ENCODE peak calls at places on chromosomes 4 and X, in four cellular contexts. D is left lung, C is HL-60, N is pancreas. Y is an unnamed sample.

GRCh38 chr4:85715996-85716737 is 241.2 kb downstream of the ARHGAP24 start:
- DNase-seq in D (no peak), C (no peak), N (no peak), Y (peak)

GRCh38 chr4:138710297-138710696 is 305.3 kb upstream of the NOCT start:
- DNase-seq in D (no peak), C (no peak), N (no peak), Y (no peak)

GRCh38 chrX:119495734-119496520 is 27.7 kb downstream of the SLC25A5 start:
- DNase-seq in D (no peak), C (peak), N (no peak), Y (no peak)

GRCh38 chr4:125169192-125169591 is 145.6 kb upstream of the FAT4 start:
- DNase-seq in D (no peak), C (no peak), N (no peak), Y (no peak)

GRCh38 chrX:153922932-153923857 is 2.9 kb downstream of the ARHGAP4 start:
- DNase-seq in D (peak), C (no peak), N (peak), Y (peak)

GRCh38 chr4:4443821-4444220 is 56.9 kb downstream of the NSG1 start:
- DNase-seq in D (no peak), C (no peak), N (no peak), Y (peak)

GRCh38 chr4:130359537-130359936 is 1263.6 kb downstream of the C4orf33 start:
- DNase-seq in D (no peak), C (no peak), N (no peak), Y (peak)

GRCh38 chr4:118845552-118846065 is 9.7 kb upstream of the SEC24D start:
- DNase-seq in D (no peak), C (no peak), N (no peak), Y (no peak)

GRCh38 chr4:7111441-7111840 is 43.6 kb upstream of the GRPEL1 start:
- DNase-seq in D (no peak), C (no peak), N (no peak), Y (no peak)

GRCh38 chrX:19775830-19776498 is 111.4 kb downstream of the SH3KBP1 start:
- DNase-seq in D (no peak), C (peak), N (no peak), Y (no peak)

GRCh38 chrX:53257670-53258423 is 23.5 kb downstream of the IQSEC2 start:
- DNase-seq in D (no peak), C (no peak), N (no peak), Y (no peak)

GRCh38 chr4:63528592-63528991 is 880.7 kb downstream of the TECRL start:
- DNase-seq in D (no peak), C (no peak), N (no peak), Y (no peak)

GRCh38 chr4:79682801-79683217 is 274.8 kb upstream of the GK2 start:
- DNase-seq in D (no peak), C (no peak), N (no peak), Y (no peak)

GRCh38 chr4:188162698-188163097 is 23.5 kb downstream of the TRIML1 start:
- DNase-seq in D (no peak), C (no peak), N (no peak), Y (no peak)

DNA sequence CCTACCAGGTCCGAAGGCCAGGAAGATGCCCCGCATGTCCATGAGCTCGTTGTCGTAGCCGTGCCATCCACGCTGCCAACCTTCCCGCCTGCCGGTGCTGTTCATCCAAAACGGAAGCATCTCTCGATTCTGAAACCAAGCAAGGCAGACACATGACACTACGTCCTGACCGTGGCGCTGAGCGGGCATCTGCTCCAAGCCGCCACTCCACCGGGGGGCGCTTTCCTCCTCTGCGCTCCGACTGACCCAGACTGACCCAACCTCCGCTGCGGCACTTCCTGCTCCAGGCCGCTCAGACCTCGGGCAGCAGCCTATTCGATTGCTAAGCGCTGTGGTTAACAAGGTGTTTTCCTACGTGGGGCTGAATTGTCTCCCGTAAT is 120.4 kb downstream of the ENPP6 start:
- DNase-seq in D (peak), C (peak), N (no peak), Y (no peak)
- TF ChIP-seq CTCF in D (no peak), C (no peak), N (no peak), Y (no peak)

GRCh38 chrX:47234583-47234982 is 1.8 kb downstream of the USP11 start:
- DNase-seq in D (no peak), C (no peak), N (no peak), Y (no peak)
- H3K4me3 ChIP-seq in D (peak), C (no peak), N (no peak), Y (peak)

DNA sequence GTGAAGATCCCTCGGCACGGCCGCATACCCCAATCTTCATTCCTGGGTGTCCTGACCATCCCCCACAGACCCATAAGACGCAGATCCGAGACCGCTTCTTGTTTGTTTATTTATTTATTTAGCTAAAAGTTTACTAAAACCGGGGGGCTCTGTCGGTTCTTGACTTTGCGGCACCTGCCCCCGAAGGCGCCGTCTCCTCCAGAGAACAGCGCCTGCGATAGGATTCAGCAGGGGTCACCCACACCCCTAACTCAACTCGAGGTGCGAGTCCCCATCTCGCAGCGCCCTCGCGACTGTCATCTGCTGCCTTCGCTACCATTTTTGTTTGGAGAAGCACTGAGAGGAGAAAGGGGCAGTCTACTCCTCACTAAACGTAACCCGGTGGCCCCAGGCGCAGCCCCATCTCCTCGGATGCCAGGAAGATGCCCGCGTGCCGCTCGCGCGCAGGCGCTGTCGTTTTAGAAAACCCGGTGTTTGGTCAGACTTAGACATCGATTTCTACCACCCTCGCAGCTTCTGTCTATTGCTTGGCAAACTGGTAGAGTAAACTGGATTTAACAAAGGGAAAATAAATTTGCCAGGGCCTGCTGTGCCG is 18.9 kb upstream of the GPR101 start:
- DNase-seq in D (no peak), C (no peak), N (no peak), Y (peak)
- TF ChIP-seq CTCF in D (no peak), C (no peak), N (no peak), Y (no peak)

DNA sequence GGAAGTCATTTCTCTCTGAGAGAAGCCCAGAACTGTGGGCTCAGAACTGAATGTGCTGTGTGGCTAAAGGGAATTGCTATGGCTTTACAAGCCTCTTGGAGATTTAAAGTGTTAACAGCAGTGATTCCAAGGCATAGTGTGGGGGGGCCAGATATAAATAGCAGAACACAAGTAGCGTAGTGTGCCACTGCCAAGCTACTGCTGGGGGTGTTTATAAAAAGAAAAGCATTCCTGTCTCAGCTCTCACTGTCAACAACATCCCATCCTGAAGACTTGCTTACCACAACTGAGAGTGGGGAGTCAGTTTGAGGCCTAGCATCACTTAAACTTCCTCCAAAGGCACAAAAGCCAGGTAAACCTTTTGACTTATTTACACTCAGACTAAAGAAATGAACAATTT is at the start of gene ART3:
- DNase-seq in D (no peak), C (no peak), N (no peak), Y (no peak)
- H3K4me3 ChIP-seq in D (no peak), C (no peak), N (no peak), Y (no peak)

GRCh38 chr4:10889819-10890218 is 205.3 kb upstream of the CLNK start:
- DNase-seq in D (no peak), C (no peak), N (no peak), Y (no peak)

GRCh38 chr4:10898072-10898471 is 213.5 kb upstream of the CLNK start:
- DNase-seq in D (no peak), C (no peak), N (no peak), Y (no peak)

GRCh38 chr4:10897076-10897475 is 212.5 kb upstream of the CLNK start:
- DNase-seq in D (no peak), C (no peak), N (no peak), Y (no peak)

GRCh38 chr4:10891866-10892265 is 207.3 kb upstream of the CLNK start:
- DNase-seq in D (no peak), C (no peak), N (no peak), Y (no peak)

GRCh38 chr4:10893417-10893816 is 208.8 kb upstream of the CLNK start:
- DNase-seq in D (no peak), C (no peak), N (no peak), Y (peak)
- TF ChIP-seq CTCF in D (no peak), C (peak), N (no peak), Y (no peak)

Y was measured in foreskin fibroblast.